ENCODE peak calls at places on chromosome 14, in six cellular contexts. One of them, this sample, is unnamed.

GRCh38 chr14:103141117-103141796 is 18.0 kb downstream of the TNFAIP2 start:
- DNase-seq in HCT116: peak; percentile 73
- DNase-seq in SK-N-SH: peak; percentile 63
- DNase-seq in H1: peak; percentile 89
- DNase-seq in K562: peak; percentile 69
- DNase-seq in HepG2: peak; percentile 54
- DNase-seq in this sample: peak; percentile 89

GRCh38 chr14:21071225-21072041 is 1.3 kb downstream of the ARHGEF40 start:
- DNase-seq in K562: peak; percentile 64
- DNase-seq in SK-N-SH: peak; percentile 95
- DNase-seq in HCT116: no peak
- DNase-seq in HepG2: peak; percentile 56
- DNase-seq in H1: no peak
- DNase-seq in this sample: no peak

GRCh38 chr14:38951451-38951850 is 151.6 kb downstream of the SEC23A start:
- DNase-seq in SK-N-SH: no peak
- DNase-seq in K562: no peak
- DNase-seq in H1: no peak
- DNase-seq in HCT116: no peak
- DNase-seq in HepG2: no peak
- DNase-seq in this sample: no peak

GRCh38 chr14:51357250-51357649 is 117.2 kb downstream of the TMX1 start:
- DNase-seq in HCT116: no peak
- DNase-seq in HepG2: no peak
- DNase-seq in H1: no peak
- DNase-seq in K562: no peak
- DNase-seq in SK-N-SH: no peak
- DNase-seq in this sample: no peak

GRCh38 chr14:104317975-104318557 is 179.7 kb downstream of the KIF26A start:
- DNase-seq in SK-N-SH: no peak
- DNase-seq in H1: no peak
- DNase-seq in HepG2: no peak
- DNase-seq in K562: no peak
- DNase-seq in HCT116: no peak
- DNase-seq in this sample: no peak

GRCh38 chr14:43411841-43412240 is 1095.2 kb downstream of the FSCB start:
- DNase-seq in SK-N-SH: no peak
- DNase-seq in HCT116: no peak
- DNase-seq in HepG2: no peak
- DNase-seq in H1: no peak
- DNase-seq in K562: no peak
- DNase-seq in this sample: no peak

GRCh38 chr14:99393059-99393655 is 87.5 kb downstream of the SETD3 start:
- DNase-seq in K562: peak; percentile 66
- DNase-seq in SK-N-SH: peak; percentile 64
- DNase-seq in HCT116: peak; percentile 15
- DNase-seq in HepG2: peak; percentile 23
- DNase-seq in H1: peak; percentile 79
- DNase-seq in this sample: peak; percentile 74

GRCh38 chr14:22849212-22849819 is 12.9 kb downstream of the MMP14 start:
- DNase-seq in H1: no peak
- DNase-seq in SK-N-SH: peak; percentile 56
- DNase-seq in HCT116: no peak
- DNase-seq in HepG2: no peak
- DNase-seq in K562: no peak
- DNase-seq in this sample: no peak

GRCh38 chr14:35261774-35262173 is 30.4 kb upstream of the PSMA6 start:
- DNase-seq in SK-N-SH: no peak
- DNase-seq in H1: no peak
- DNase-seq in HepG2: no peak
- DNase-seq in K562: no peak
- DNase-seq in HCT116: no peak
- DNase-seq in this sample: no peak

GRCh38 chr14:39431416-39432178 is 636 bp downstream of the FBXO33 start:
- DNase-seq in H1: peak; percentile 66
- DNase-seq in HCT116: peak; percentile 4
- DNase-seq in K562: peak; percentile 74
- DNase-seq in SK-N-SH: peak; percentile 32
- DNase-seq in HepG2: peak; percentile 51
- DNase-seq in this sample: peak; percentile 64

GRCh38 chr14:87014854-87015253 is 978.1 kb downstream of the GALC start:
- DNase-seq in H1: no peak
- DNase-seq in HepG2: no peak
- DNase-seq in HCT116: no peak
- DNase-seq in SK-N-SH: peak; percentile 0
- DNase-seq in K562: no peak
- DNase-seq in this sample: no peak

GRCh38 chr14:71464840-71465239 is 467.4 kb upstream of the RGS6 start:
- DNase-seq in K562: no peak
- DNase-seq in H1: no peak
- DNase-seq in SK-N-SH: no peak
- DNase-seq in HepG2: no peak
- DNase-seq in HCT116: no peak
- DNase-seq in this sample: no peak

GRCh38 chr14:100719976-100720520 is 6.6 kb upstream of the DLK1 start:
- DNase-seq in SK-N-SH: peak; percentile 64
- DNase-seq in H1: no peak
- DNase-seq in HCT116: no peak
- DNase-seq in K562: no peak
- DNase-seq in HepG2: no peak
- DNase-seq in this sample: no peak

GRCh38 chr14:28651148-28651547 is 115.4 kb upstream of the FOXG1 start:
- DNase-seq in SK-N-SH: no peak
- DNase-seq in H1: no peak
- DNase-seq in HCT116: no peak
- DNase-seq in HepG2: no peak
- DNase-seq in K562: no peak
- DNase-seq in this sample: no peak

GRCh38 chr14:67729072-67729561 is 27.4 kb downstream of the RDH12 start:
- DNase-seq in H1: peak; percentile 77
- DNase-seq in K562: no peak
- DNase-seq in SK-N-SH: no peak
- DNase-seq in HCT116: no peak
- DNase-seq in HepG2: peak; percentile 28
- DNase-seq in this sample: no peak

GRCh38 chr14:47675489-47676300 is at the start of gene MDGA2:
- DNase-seq in SK-N-SH: peak; percentile 28
- DNase-seq in HCT116: no peak
- DNase-seq in H1: peak; percentile 80
- DNase-seq in K562: no peak
- DNase-seq in HepG2: no peak
- DNase-seq in this sample: no peak

GRCh38 chr14:96250545-96250944 is 5.5 kb upstream of the BDKRB1 start:
- DNase-seq in HepG2: no peak
- DNase-seq in HCT116: no peak
- DNase-seq in H1: no peak
- DNase-seq in K562: no peak
- DNase-seq in SK-N-SH: no peak
- DNase-seq in this sample: no peak

GRCh38 chr14:22882529-22883190 is 362 bp upstream of the REM2 start:
- DNase-seq in H1: peak; percentile 64
- DNase-seq in HCT116: peak; percentile 39
- DNase-seq in HepG2: no peak
- DNase-seq in SK-N-SH: peak; percentile 87
- DNase-seq in K562: peak; percentile 77
- DNase-seq in this sample: peak; percentile 92

GRCh38 chr14:99681101-99681831 is 2.8 kb upstream of the CYP46A1 start:
- DNase-seq in HCT116: no peak
- DNase-seq in K562: no peak
- DNase-seq in SK-N-SH: no peak
- DNase-seq in HepG2: no peak
- DNase-seq in H1: peak; percentile 41
- DNase-seq in this sample: no peak

GRCh38 chr14:81311128-81311527 is 89.0 kb downstream of the STON2 start:
- DNase-seq in K562: no peak
- DNase-seq in HCT116: no peak
- DNase-seq in H1: no peak
- DNase-seq in SK-N-SH: no peak
- DNase-seq in HepG2: no peak
- DNase-seq in this sample: no peak

GRCh38 chr14:68510951-68511726 is 281.7 kb downstream of the ZFP36L1 start:
- DNase-seq in H1: peak; percentile 33
- DNase-seq in HCT116: no peak
- DNase-seq in HepG2: no peak
- DNase-seq in K562: no peak
- DNase-seq in SK-N-SH: no peak
- DNase-seq in this sample: no peak

GRCh38 chr14:73458219-73458976 is at the start of gene NUMB:
- DNase-seq in SK-N-SH: peak; percentile 96
- DNase-seq in K562: peak; percentile 95
- DNase-seq in H1: peak; percentile 93
- DNase-seq in HepG2: peak; percentile 99
- DNase-seq in HCT116: peak; percentile 100
- DNase-seq in this sample: peak; percentile 100

GRCh38 chr14:73462078-73462715 is 3.9 kb upstream of the NUMB start:
- DNase-seq in H1: no peak
- DNase-seq in K562: peak; percentile 38
- DNase-seq in SK-N-SH: peak; percentile 62
- DNase-seq in HCT116: no peak
- DNase-seq in HepG2: peak; percentile 97
- DNase-seq in this sample: peak; percentile 60

GRCh38 chr14:73462815-73463214 is 4.5 kb upstream of the NUMB start:
- DNase-seq in SK-N-SH: peak; percentile 48
- DNase-seq in HepG2: no peak
- DNase-seq in H1: peak; percentile 1
- DNase-seq in K562: peak; percentile 8
- DNase-seq in HCT116: no peak
- DNase-seq in this sample: no peak

GRCh38 chr14:73461478-73462077 is 3.2 kb upstream of the NUMB start:
- DNase-seq in H1: no peak
- DNase-seq in HCT116: no peak
- DNase-seq in HepG2: no peak
- DNase-seq in K562: no peak
- DNase-seq in SK-N-SH: no peak
- DNase-seq in this sample: no peak

DNA sequence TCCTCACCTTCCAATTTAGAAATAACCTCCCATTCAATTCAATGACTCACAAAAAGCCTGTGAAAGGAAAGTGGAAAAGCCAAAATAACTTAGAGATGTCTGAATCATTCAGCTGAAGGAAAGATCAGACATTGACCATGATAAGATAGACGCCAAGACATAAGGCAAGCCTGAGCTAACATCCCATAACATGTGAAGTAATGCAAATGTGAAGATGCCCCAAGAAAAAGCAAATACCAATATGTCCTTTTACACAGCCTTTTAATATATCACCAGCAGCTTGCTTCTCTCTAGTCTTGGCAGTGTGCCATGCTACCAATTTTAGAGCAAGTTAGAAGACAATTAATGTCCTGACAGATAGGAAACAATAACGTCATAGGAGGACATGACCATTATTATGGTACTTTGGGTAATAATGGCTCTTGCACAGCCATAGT is 2.4 kb upstream of the NUMB start:
- DNase-seq in H1: no peak
- DNase-seq in SK-N-SH: no peak
- DNase-seq in HCT116: no peak
- DNase-seq in HepG2: no peak
- DNase-seq in K562: no peak
- DNase-seq in this sample: no peak
- TF ChIP-seq JUND in H1: no peak
- TF ChIP-seq JUND in SK-N-SH: peak; percentile 28
- TF ChIP-seq JUND in HCT116: no peak
- TF ChIP-seq JUND in HepG2: no peak
- TF ChIP-seq JUND in K562: no peak
- TF ChIP-seq JUND in this sample: no peak

GRCh38 chr14:76591270-76591669 is 170.0 kb upstream of the VASH1 start:
- DNase-seq in HCT116: no peak
- DNase-seq in K562: no peak
- DNase-seq in HepG2: no peak
- DNase-seq in SK-N-SH: no peak
- DNase-seq in H1: no peak
- DNase-seq in this sample: no peak
- TF ChIP-seq JUND in HCT116: no peak
- TF ChIP-seq JUND in K562: no peak
- TF ChIP-seq JUND in HepG2: no peak
- TF ChIP-seq JUND in SK-N-SH: no peak
- TF ChIP-seq JUND in H1: no peak
- TF ChIP-seq JUND in this sample: no peak

GRCh38 chr14:33551963-33552362 is 398.9 kb downstream of the EGLN3 start:
- DNase-seq in HCT116: no peak
- DNase-seq in H1: no peak
- DNase-seq in K562: no peak
- DNase-seq in SK-N-SH: no peak
- DNase-seq in HepG2: no peak
- DNase-seq in this sample: no peak
- TF ChIP-seq JUND in HCT116: no peak
- TF ChIP-seq JUND in H1: no peak
- TF ChIP-seq JUND in K562: no peak
- TF ChIP-seq JUND in SK-N-SH: no peak
- TF ChIP-seq JUND in HepG2: no peak
- TF ChIP-seq JUND in this sample: no peak

GRCh38 chr14:73787760-73788508 is 63.7 kb upstream of the PTGR2 start:
- DNase-seq in SK-N-SH: no peak
- DNase-seq in H1: no peak
- DNase-seq in K562: no peak
- DNase-seq in HepG2: no peak
- DNase-seq in HCT116: no peak
- DNase-seq in this sample: no peak
- TF ChIP-seq JUND in SK-N-SH: no peak
- TF ChIP-seq JUND in H1: no peak
- TF ChIP-seq JUND in K562: no peak
- TF ChIP-seq JUND in HepG2: no peak
- TF ChIP-seq JUND in HCT116: no peak
- TF ChIP-seq JUND in this sample: no peak

DNA sequence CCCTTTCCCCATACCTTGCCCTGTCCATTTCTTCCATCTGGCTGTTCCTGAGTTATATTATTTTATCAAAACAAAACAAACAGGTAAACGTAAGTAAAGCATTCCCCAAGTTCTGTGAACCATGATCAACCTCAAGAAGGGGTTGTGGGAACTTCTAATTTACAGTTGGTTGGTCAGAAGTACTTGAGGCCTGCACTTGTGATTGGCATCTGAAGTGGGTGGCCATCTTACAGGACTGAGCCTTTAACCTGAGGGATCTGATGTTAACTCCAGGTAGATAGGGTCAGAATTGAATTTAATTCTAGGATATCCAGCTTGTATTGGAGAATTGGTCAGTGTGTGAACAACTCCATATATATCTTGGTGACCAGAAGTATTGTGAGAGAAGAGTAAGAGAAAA is 77.0 kb downstream of the DIO2 start:
- DNase-seq in HCT116: no peak
- DNase-seq in SK-N-SH: no peak
- DNase-seq in H1: no peak
- DNase-seq in K562: no peak
- DNase-seq in HepG2: no peak
- DNase-seq in this sample: no peak
- TF ChIP-seq JUND in HCT116: no peak
- TF ChIP-seq JUND in SK-N-SH: no peak
- TF ChIP-seq JUND in H1: no peak
- TF ChIP-seq JUND in K562: no peak
- TF ChIP-seq JUND in HepG2: no peak
- TF ChIP-seq JUND in this sample: no peak

DNA sequence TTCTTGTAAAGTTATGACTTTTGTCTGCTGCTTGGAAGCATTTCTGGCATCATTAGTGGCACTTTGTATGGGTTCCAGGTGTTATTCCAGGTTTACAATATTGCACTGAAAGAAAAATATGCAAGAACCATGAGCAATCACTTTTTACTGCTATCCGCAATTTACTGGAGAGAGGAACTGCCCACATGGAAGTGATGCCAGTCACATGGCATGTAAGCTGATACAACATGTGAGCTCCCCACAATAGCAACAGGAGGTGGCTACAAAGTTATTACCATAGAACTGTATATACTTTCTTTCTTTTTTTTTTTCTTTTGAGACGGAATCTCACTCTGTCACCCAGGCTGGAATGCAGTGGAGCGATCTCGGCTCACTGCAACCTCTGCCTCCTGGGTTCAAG is 1012.1 kb downstream of the BCL11B start:
- DNase-seq in SK-N-SH: no peak
- DNase-seq in HepG2: no peak
- DNase-seq in HCT116: no peak
- DNase-seq in K562: no peak
- DNase-seq in H1: no peak
- DNase-seq in this sample: no peak
- TF ChIP-seq JUND in SK-N-SH: no peak
- TF ChIP-seq JUND in HepG2: no peak
- TF ChIP-seq JUND in HCT116: no peak
- TF ChIP-seq JUND in K562: no peak
- TF ChIP-seq JUND in H1: no peak
- TF ChIP-seq JUND in this sample: no peak